ENCODE peak calls at places on chromosomes 3 and 15, in seven cellular contexts. One of them, this sample, is unnamed.

GRCh38 chr3:124298951-124299350 is 307.0 kb upstream of the ROPN1 start:
- DNase-seq in RPMI8226: no peak
- DNase-seq in GM13976: no peak
- DNase-seq in astrocyte: no peak
- DNase-seq in hypothalamus: no peak
- DNase-seq in mesothelial cell of epicardium: no peak
- DNase-seq in fibroblast of mammary gland: no peak
- DNase-seq in this sample: no peak

GRCh38 chr15:45732544-45733130 is 97.8 kb downstream of the SQOR start:
- DNase-seq in fibroblast of mammary gland: no peak
- DNase-seq in mesothelial cell of epicardium: no peak
- DNase-seq in RPMI8226: peak; percentile 50
- DNase-seq in hypothalamus: no peak
- DNase-seq in GM13976: no peak
- DNase-seq in astrocyte: no peak
- DNase-seq in this sample: no peak

GRCh38 chr3:163878396-163878795 is 1199.9 kb downstream of the SI start:
- DNase-seq in hypothalamus: no peak
- DNase-seq in mesothelial cell of epicardium: no peak
- DNase-seq in GM13976: no peak
- DNase-seq in RPMI8226: no peak
- DNase-seq in astrocyte: no peak
- DNase-seq in fibroblast of mammary gland: no peak
- DNase-seq in this sample: no peak

GRCh38 chr15:100786139-100786531 is 93.5 kb upstream of the ALDH1A3 start:
- DNase-seq in mesothelial cell of epicardium: no peak
- DNase-seq in hypothalamus: no peak
- DNase-seq in fibroblast of mammary gland: no peak
- DNase-seq in GM13976: no peak
- DNase-seq in RPMI8226: no peak
- DNase-seq in astrocyte: no peak
- DNase-seq in this sample: no peak

GRCh38 chr3:45261333-45262110 is 35.4 kb upstream of the TMEM158 start:
- DNase-seq in fibroblast of mammary gland: no peak
- DNase-seq in mesothelial cell of epicardium: no peak
- DNase-seq in RPMI8226: no peak
- DNase-seq in hypothalamus: no peak
- DNase-seq in GM13976: no peak
- DNase-seq in astrocyte: no peak
- DNase-seq in this sample: no peak

GRCh38 chr3:181558870-181559269 is 152.9 kb upstream of the SOX2 start:
- DNase-seq in fibroblast of mammary gland: no peak
- DNase-seq in mesothelial cell of epicardium: no peak
- DNase-seq in GM13976: no peak
- DNase-seq in RPMI8226: no peak
- DNase-seq in astrocyte: peak; percentile 45
- DNase-seq in hypothalamus: no peak
- DNase-seq in this sample: no peak

GRCh38 chr3:94305835-94306685 is 243.2 kb downstream of the NSUN3 start:
- DNase-seq in astrocyte: no peak
- DNase-seq in RPMI8226: no peak
- DNase-seq in GM13976: no peak
- DNase-seq in hypothalamus: no peak
- DNase-seq in mesothelial cell of epicardium: no peak
- DNase-seq in fibroblast of mammary gland: no peak
- DNase-seq in this sample: no peak

GRCh38 chr3:127676456-127676855 is 3.7 kb downstream of the ABTB1 start:
- DNase-seq in RPMI8226: no peak
- DNase-seq in fibroblast of mammary gland: no peak
- DNase-seq in hypothalamus: no peak
- DNase-seq in mesothelial cell of epicardium: no peak
- DNase-seq in astrocyte: no peak
- DNase-seq in GM13976: no peak
- DNase-seq in this sample: peak; percentile 3

GRCh38 chr15:60471314-60471713 is 7.6 kb downstream of the ICE2 start:
- DNase-seq in hypothalamus: no peak
- DNase-seq in RPMI8226: no peak
- DNase-seq in fibroblast of mammary gland: no peak
- DNase-seq in mesothelial cell of epicardium: no peak
- DNase-seq in GM13976: no peak
- DNase-seq in astrocyte: no peak
- DNase-seq in this sample: no peak

GRCh38 chr3:144018776-144019175 is 47.2 kb downstream of the DIPK2A start:
- DNase-seq in hypothalamus: no peak
- DNase-seq in astrocyte: peak; percentile 90
- DNase-seq in RPMI8226: no peak
- DNase-seq in GM13976: no peak
- DNase-seq in mesothelial cell of epicardium: no peak
- DNase-seq in fibroblast of mammary gland: peak; percentile 77
- DNase-seq in this sample: no peak

This sample was measured in omental fat pad.